ENCODE peak calls at places on chromosomes 6 and 20, in four cellular contexts. One of them, this sample, is unnamed.

GRCh38 chr6:90098025-90098474 is 198.6 kb downstream of the BACH2 start:
- DNase-seq in mucosa of gallbladder: no peak
- DNase-seq in EL: peak
- DNase-seq in adipocyte: peak
- DNase-seq in this sample: no peak

GRCh38 chr20:14878676-14879019 is 541.2 kb upstream of the FLRT3 start:
- DNase-seq in EL: no peak
- DNase-seq in adipocyte: no peak
- DNase-seq in mucosa of gallbladder: no peak
- DNase-seq in this sample: no peak

GRCh38 chr6:99514089-99514488 is 1.1 kb downstream of the USP45 start:
- DNase-seq in adipocyte: peak
- DNase-seq in mucosa of gallbladder: no peak
- DNase-seq in EL: peak
- DNase-seq in this sample: no peak

GRCh38 chr6:170553686-170554085 is 483 bp upstream of the TBP start:
- DNase-seq in adipocyte: peak
- DNase-seq in mucosa of gallbladder: peak
- DNase-seq in EL: no peak
- DNase-seq in this sample: no peak

GRCh38 chr6:168956884-168957730 is 296.5 kb downstream of the THBS2 start:
- DNase-seq in mucosa of gallbladder: peak
- DNase-seq in adipocyte: peak
- DNase-seq in EL: peak
- DNase-seq in this sample: peak

GRCh38 chr6:25169551-25170335 is 109.4 kb upstream of the CARMIL1 start:
- DNase-seq in EL: no peak
- DNase-seq in adipocyte: no peak
- DNase-seq in mucosa of gallbladder: no peak
- DNase-seq in this sample: no peak

GRCh38 chr6:119347466-119348307 is 1.9 kb downstream of the MAN1A1 start:
- DNase-seq in EL: no peak
- DNase-seq in mucosa of gallbladder: peak
- DNase-seq in adipocyte: peak
- DNase-seq in this sample: peak

GRCh38 chr20:62007127-62007647 is 58.5 kb downstream of the TAF4 start:
- DNase-seq in adipocyte: no peak
- DNase-seq in mucosa of gallbladder: no peak
- DNase-seq in EL: no peak
- DNase-seq in this sample: no peak

GRCh38 chr6:121549741-121550140 is 114.3 kb downstream of the GJA1 start:
- DNase-seq in adipocyte: peak
- DNase-seq in EL: peak
- DNase-seq in mucosa of gallbladder: no peak
- DNase-seq in this sample: no peak

GRCh38 chr6:139881728-139882211 is 507.3 kb upstream of the CITED2 start:
- DNase-seq in adipocyte: peak
- DNase-seq in EL: peak
- DNase-seq in mucosa of gallbladder: peak
- DNase-seq in this sample: peak

GRCh38 chr6:55293116-55293515 is 34.2 kb upstream of the GFRAL start:
- DNase-seq in EL: peak
- DNase-seq in mucosa of gallbladder: no peak
- DNase-seq in adipocyte: peak
- DNase-seq in this sample: no peak

GRCh38 chr20:36585410-36586125 is 12.2 kb downstream of the TGIF2 start:
- DNase-seq in adipocyte: no peak
- DNase-seq in mucosa of gallbladder: no peak
- DNase-seq in EL: peak
- DNase-seq in this sample: no peak